ENCODE peak calls at places on chromosomes 3 and 15, in four cellular contexts. P is psoas muscle, Q is tibial nerve, E is colonic mucosa. H is an unnamed sample.

GRCh38 chr3:63343674-63344073 is 65.6 kb downstream of the SYNPR start:
- DNase-seq in Q (peak; percentile 15), E (peak; percentile 87), P (peak; percentile 76), H (no peak)

GRCh38 chr3:106251160-106251892 is 382.5 kb upstream of the CBLB start:
- DNase-seq in Q (no peak), P (no peak), E (no peak), H (no peak)

GRCh38 chr3:120797857-120798256 is 55.3 kb downstream of the GTF2E1 start:
- DNase-seq in E (peak; percentile 23), Q (no peak), P (no peak), H (no peak)

GRCh38 chr3:169562988-169563774 is 100.3 kb downstream of the MECOM start:
- DNase-seq in P (no peak), Q (no peak), E (no peak), H (peak; percentile 4)

GRCh38 chr3:189914799-189915198 is 205.9 kb downstream of the P3H2 start:
- DNase-seq in P (no peak), Q (no peak), E (no peak), H (no peak)

GRCh38 chr3:42728056-42728455 is 25.5 kb upstream of the HHATL start:
- DNase-seq in P (no peak), Q (no peak), E (peak; percentile 42), H (no peak)

GRCh38 chr3:197458179-197458707 is 97.5 kb downstream of the BDH1 start:
- DNase-seq in E (peak; percentile 66), P (no peak), Q (no peak), H (no peak)

GRCh38 chr15:90184786-90185704 is 16.1 kb upstream of the SEMA4B start:
- DNase-seq in P (peak; percentile 82), Q (peak; percentile 55), E (peak; percentile 74), H (peak; percentile 67)

GRCh38 chr3:69443554-69443953 is 57.7 kb upstream of the FRMD4B start:
- DNase-seq in Q (no peak), P (no peak), E (no peak), H (no peak)

GRCh38 chr15:40146037-40146436 is 14.8 kb upstream of the BUB1B start:
- DNase-seq in P (no peak), E (no peak), Q (no peak), H (no peak)

GRCh38 chr15:62802612-62803011 is 239.9 kb upstream of the TPM1 start:
- DNase-seq in P (no peak), Q (no peak), E (no peak), H (no peak)

GRCh38 chr3:183823963-183824362 is 1.4 kb downstream of the MAP6D1 start:
- DNase-seq in E (no peak), Q (no peak), P (no peak), H (no peak)

GRCh38 chr15:65055201-65055870 is 10.1 kb downstream of the SLC51B start:
- DNase-seq in P (no peak), Q (no peak), E (peak; percentile 75), H (no peak)

GRCh38 chr3:178060406-178060805 is 475.8 kb upstream of the KCNMB2 start:
- DNase-seq in P (no peak), E (peak; percentile 21), Q (no peak), H (no peak)

GRCh38 chr3:21017115-21017852 is 733.7 kb downstream of the ZNF385D start:
- DNase-seq in P (no peak), E (no peak), Q (no peak), H (peak; percentile 26)

GRCh38 chr15:85786778-85787114 is 8.0 kb downstream of the KLHL25 start:
- DNase-seq in E (no peak), Q (no peak), P (no peak), H (no peak)

GRCh38 chr15:29451201-29451781 is 181.7 kb upstream of the NSMCE3 start:
- DNase-seq in Q (no peak), E (no peak), P (no peak), H (peak; percentile 54)

GRCh38 chr3:112640333-112640863 is 545 bp downstream of the CCDC80 start:
- DNase-seq in P (no peak), E (no peak), Q (no peak), H (no peak)

GRCh38 chr15:68252925-68253534 is 23.5 kb upstream of the CLN6 start:
- DNase-seq in P (no peak), E (peak; percentile 56), Q (no peak), H (no peak)

GRCh38 chr15:59539799-59540198 is 71.8 kb upstream of the GCNT3 start:
- DNase-seq in E (no peak), P (no peak), Q (no peak), H (no peak)

GRCh38 chr3:150765949-150766720 is 3.2 kb upstream of the SIAH2 start:
- DNase-seq in E (no peak), P (no peak), Q (no peak), H (no peak)

GRCh38 chr3:122938756-122939425 is 88.7 kb downstream of the SEMA5B start:
- DNase-seq in P (no peak), Q (no peak), E (peak; percentile 29), H (no peak)

GRCh38 chr15:66039117-66039860 is 170.0 kb downstream of the RAB11A start:
- DNase-seq in P (no peak), Q (no peak), E (no peak), H (no peak)

GRCh38 chr15:77821188-77821958 is 188.7 kb upstream of the LINGO1 start:
- DNase-seq in Q (peak; percentile 20), E (peak; percentile 49), P (no peak), H (peak; percentile 74)

GRCh38 chr15:99143655-99144610 is 39.1 kb downstream of the SYNM start:
- DNase-seq in P (peak; percentile 93), Q (peak; percentile 51), E (peak; percentile 38), H (no peak)

GRCh38 chr3:9747267-9747666 is 2.5 kb upstream of the OGG1 start:
- DNase-seq in P (no peak), E (no peak), Q (no peak), H (no peak)

GRCh38 chr15:87672309-87672897 is 584.1 kb downstream of the NTRK3 start:
- DNase-seq in P (no peak), E (no peak), Q (no peak), H (peak; percentile 40)

GRCh38 chr15:70632079-70632850 is 131.1 kb downstream of the UACA start:
- DNase-seq in Q (no peak), E (no peak), P (no peak), H (no peak)

GRCh38 chr3:4478226-4478625 is 11.2 kb upstream of the SUMF1 start:
- DNase-seq in P (no peak), Q (no peak), E (no peak), H (no peak)

GRCh38 chr3:126468028-126468891 is 7.4 kb downstream of the ZXDC start:
- DNase-seq in E (no peak), Q (no peak), P (peak; percentile 55), H (peak; percentile 17)

GRCh38 chr3:139555249-139555648 is 15.7 kb upstream of the RBP1 start:
- DNase-seq in Q (no peak), E (no peak), P (no peak), H (no peak)

GRCh38 chr3:10142707-10143560 is 1.4 kb downstream of the VHL start:
- DNase-seq in E (no peak), Q (no peak), P (no peak), H (no peak)

GRCh38 chr15:80242802-80243201 is 9.2 kb downstream of the CTXND1 start:
- DNase-seq in E (no peak), Q (no peak), P (no peak), H (no peak)

GRCh38 chr3:81968628-81969027 is 207.2 kb upstream of the GBE1 start:
- DNase-seq in Q (no peak), E (no peak), P (no peak), H (no peak)

GRCh38 chr3:8793242-8793641 is 23.8 kb upstream of the OXTR start:
- DNase-seq in Q (no peak), P (no peak), E (no peak), H (no peak)

DNA sequence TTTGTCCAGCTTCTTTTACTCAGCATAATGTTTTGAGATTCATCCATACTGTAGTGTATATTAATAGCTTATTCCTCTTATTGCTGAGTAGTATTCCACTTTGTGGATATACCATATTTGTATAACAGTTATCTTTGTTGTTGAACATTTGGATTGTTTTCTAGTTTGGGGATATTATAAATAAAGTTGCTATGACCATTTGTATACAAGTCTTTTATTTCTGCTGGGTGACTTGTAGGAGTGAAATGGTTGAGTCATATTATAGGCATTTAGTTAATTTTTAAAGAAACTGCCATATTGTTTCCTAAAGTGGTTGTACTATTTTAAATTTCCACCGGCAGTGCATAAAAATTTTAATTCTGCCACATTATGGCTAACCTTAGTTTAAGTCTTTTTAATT is 53.4 kb downstream of the RPL39L start:
- DNase-seq in P (no peak), Q (no peak), E (no peak), H (no peak)
- H3K27me3 ChIP-seq in P (no peaks in the 10 kb centered on the region), Q (no peaks in the 10 kb centered on the region), E (no peaks in the 10 kb centered on the region), H (no peaks in the 10 kb centered on the region)

DNA sequence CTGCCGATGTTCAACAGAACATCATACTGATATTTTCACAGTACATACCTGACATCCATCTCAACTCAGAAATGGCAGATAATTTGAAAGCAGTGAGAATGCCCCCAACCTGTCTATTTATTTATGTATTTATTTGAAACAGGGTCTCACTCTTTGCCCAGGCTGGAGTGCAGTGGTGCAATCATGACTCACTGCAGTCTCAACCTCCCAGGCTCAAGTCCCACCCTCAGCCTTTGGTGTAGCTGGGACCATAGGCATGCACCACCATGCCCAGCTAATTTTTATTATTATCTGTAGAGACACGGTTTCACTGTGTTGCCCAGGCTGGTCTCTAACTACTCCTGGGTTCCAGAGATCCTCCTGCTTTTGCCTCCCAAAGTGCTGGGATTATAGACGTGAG is 107.7 kb upstream of the SLC2A2 start:
- DNase-seq in E (no peak), Q (no peak), P (no peak), H (no peak)
- TF ChIP-seq CTCF in E (no peak), Q (no peak), P (no peak), H (no peak)

GRCh38 chr15:25054943-25055342 is 100.2 kb downstream of the SNRPN start:
- DNase-seq in Q (no peak), P (no peak), E (no peak), H (no peak)

GRCh38 chr15:25052191-25052999 is 97.6 kb downstream of the SNRPN start:
- DNase-seq in E (no peak), Q (no peak), P (no peak), H (no peak)

GRCh38 chr15:25054329-25054728 is 99.5 kb downstream of the SNRPN start:
- DNase-seq in P (no peak), E (no peak), Q (no peak), H (no peak)

GRCh38 chr15:25051399-25052154 is 96.8 kb downstream of the SNRPN start:
- DNase-seq in Q (no peak), E (no peak), P (no peak), H (no peak)

GRCh38 chr15:25053000-25053815 is 98.4 kb downstream of the SNRPN start:
- DNase-seq in E (peak; percentile 7), Q (no peak), P (no peak), H (no peak)
- H3K9me3 ChIP-seq in E (peaks cover 8% of the 10 kb centered on the region), Q (peaks cover 9% of the 10 kb centered on the region), P (peaks cover 80% of the 10 kb centered on the region), H (peaks cover 81% of the 10 kb centered on the region)

DNA sequence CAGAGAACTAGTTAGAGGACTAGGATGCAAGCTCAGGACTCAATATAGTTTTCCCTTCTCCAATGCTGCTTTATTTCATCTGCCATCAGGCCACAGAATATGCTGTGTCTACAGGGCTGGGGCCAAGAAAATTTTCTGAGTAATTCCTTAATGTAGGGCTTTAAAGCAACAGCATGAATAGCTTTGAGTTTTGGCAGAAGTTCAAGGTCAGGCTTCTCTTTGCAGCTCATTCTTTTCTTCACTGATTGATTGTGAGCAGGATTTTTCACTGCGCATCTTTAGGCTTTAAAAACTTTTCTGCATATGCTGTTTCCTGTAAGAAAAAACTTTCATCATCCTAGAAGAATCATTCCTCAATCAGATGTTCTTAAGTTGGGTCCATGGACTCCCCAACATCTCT is 4.6 kb downstream of the TMEM108 start:
- DNase-seq in Q (no peak), E (no peak), P (no peak), H (no peak)
- H3K27me3 ChIP-seq in Q (no peaks in the 10 kb centered on the region), E (peaks cover 14% of the 10 kb centered on the region), P (no peaks in the 10 kb centered on the region), H (no peaks in the 10 kb centered on the region)

H was measured in Caco-2.